ENCODE peak calls at places on chromosome 13, in ten cellular contexts. One of them, this sample, is unnamed.

GRCh38 chr13:24931450-24932217 is 164.3 kb upstream of the PABPC3 start:
- DNase-seq in CD8-positive, alpha-beta memory T cell: no peak
- DNase-seq in upper lobe of right lung: no peak
- DNase-seq in CD8-positive, alpha-beta T cell: no peak
- DNase-seq in PC-9: no peak
- DNase-seq in CD4-positive, CD25-positive, alpha-beta regulatory T cell: no peak
- DNase-seq in heart right ventricle: no peak
- DNase-seq in CD4-positive, alpha-beta T cell: no peak
- DNase-seq in K562: no peak
- DNase-seq in tibial nerve: no peak
- DNase-seq in this sample: no peak

GRCh38 chr13:96968027-96968426 is 26.2 kb downstream of the OXGR1 start:
- DNase-seq in K562: no peak
- DNase-seq in tibial nerve: no peak
- DNase-seq in CD8-positive, alpha-beta memory T cell: no peak
- DNase-seq in heart right ventricle: no peak
- DNase-seq in CD4-positive, alpha-beta T cell: no peak
- DNase-seq in CD4-positive, CD25-positive, alpha-beta regulatory T cell: no peak
- DNase-seq in PC-9: no peak
- DNase-seq in upper lobe of right lung: no peak
- DNase-seq in CD8-positive, alpha-beta T cell: no peak
- DNase-seq in this sample: no peak

GRCh38 chr13:42384265-42384664 is 112.3 kb downstream of the AKAP11 start:
- DNase-seq in PC-9: no peak
- DNase-seq in CD8-positive, alpha-beta T cell: no peak
- DNase-seq in CD4-positive, CD25-positive, alpha-beta regulatory T cell: no peak
- DNase-seq in upper lobe of right lung: no peak
- DNase-seq in CD4-positive, alpha-beta T cell: no peak
- DNase-seq in CD8-positive, alpha-beta memory T cell: no peak
- DNase-seq in heart right ventricle: no peak
- DNase-seq in K562: no peak
- DNase-seq in tibial nerve: no peak
- DNase-seq in this sample: no peak

GRCh38 chr13:22114630-22115311 is 443.9 kb downstream of the FGF9 start:
- DNase-seq in PC-9: no peak
- DNase-seq in CD4-positive, alpha-beta T cell: peak
- DNase-seq in CD4-positive, CD25-positive, alpha-beta regulatory T cell: no peak
- DNase-seq in tibial nerve: no peak
- DNase-seq in CD8-positive, alpha-beta T cell: no peak
- DNase-seq in upper lobe of right lung: no peak
- DNase-seq in CD8-positive, alpha-beta memory T cell: no peak
- DNase-seq in K562: no peak
- DNase-seq in heart right ventricle: no peak
- DNase-seq in this sample: no peak

GRCh38 chr13:29453657-29454056 is 141.8 kb downstream of the SLC7A1 start:
- DNase-seq in K562: no peak
- DNase-seq in CD4-positive, CD25-positive, alpha-beta regulatory T cell: no peak
- DNase-seq in heart right ventricle: no peak
- DNase-seq in CD8-positive, alpha-beta memory T cell: no peak
- DNase-seq in upper lobe of right lung: no peak
- DNase-seq in CD8-positive, alpha-beta T cell: no peak
- DNase-seq in tibial nerve: no peak
- DNase-seq in CD4-positive, alpha-beta T cell: no peak
- DNase-seq in PC-9: no peak
- DNase-seq in this sample: no peak

GRCh38 chr13:71320452-71320851 is 546.6 kb downstream of the DACH1 start:
- DNase-seq in heart right ventricle: no peak
- DNase-seq in CD4-positive, alpha-beta T cell: no peak
- DNase-seq in CD8-positive, alpha-beta memory T cell: no peak
- DNase-seq in K562: peak
- DNase-seq in CD8-positive, alpha-beta T cell: no peak
- DNase-seq in upper lobe of right lung: no peak
- DNase-seq in CD4-positive, CD25-positive, alpha-beta regulatory T cell: no peak
- DNase-seq in PC-9: no peak
- DNase-seq in tibial nerve: no peak
- DNase-seq in this sample: no peak

GRCh38 chr13:79776538-79776937 is 295.6 kb downstream of the NDFIP2 start:
- DNase-seq in CD8-positive, alpha-beta memory T cell: no peak
- DNase-seq in CD4-positive, CD25-positive, alpha-beta regulatory T cell: no peak
- DNase-seq in heart right ventricle: no peak
- DNase-seq in CD8-positive, alpha-beta T cell: no peak
- DNase-seq in PC-9: no peak
- DNase-seq in tibial nerve: no peak
- DNase-seq in upper lobe of right lung: no peak
- DNase-seq in CD4-positive, alpha-beta T cell: no peak
- DNase-seq in K562: no peak
- DNase-seq in this sample: no peak

GRCh38 chr13:113855012-113855921 is 8.6 kb downstream of the GAS6 start:
- DNase-seq in PC-9: no peak
- DNase-seq in CD4-positive, alpha-beta T cell: no peak
- DNase-seq in tibial nerve: no peak
- DNase-seq in CD4-positive, CD25-positive, alpha-beta regulatory T cell: no peak
- DNase-seq in K562: no peak
- DNase-seq in upper lobe of right lung: no peak
- DNase-seq in CD8-positive, alpha-beta memory T cell: no peak
- DNase-seq in heart right ventricle: no peak
- DNase-seq in CD8-positive, alpha-beta T cell: peak
- DNase-seq in this sample: no peak

GRCh38 chr13:44281252-44282000 is 92.2 kb upstream of the SERP2 start:
- DNase-seq in PC-9: no peak
- DNase-seq in CD4-positive, CD25-positive, alpha-beta regulatory T cell: no peak
- DNase-seq in CD8-positive, alpha-beta T cell: no peak
- DNase-seq in CD4-positive, alpha-beta T cell: no peak
- DNase-seq in upper lobe of right lung: no peak
- DNase-seq in K562: no peak
- DNase-seq in tibial nerve: no peak
- DNase-seq in CD8-positive, alpha-beta memory T cell: no peak
- DNase-seq in heart right ventricle: no peak
- DNase-seq in this sample: no peak

GRCh38 chr13:107851670-107852460 is 363.5 kb downstream of the LIG4 start:
- DNase-seq in heart right ventricle: no peak
- DNase-seq in CD4-positive, alpha-beta T cell: no peak
- DNase-seq in PC-9: peak
- DNase-seq in upper lobe of right lung: no peak
- DNase-seq in tibial nerve: no peak
- DNase-seq in CD8-positive, alpha-beta memory T cell: no peak
- DNase-seq in CD4-positive, CD25-positive, alpha-beta regulatory T cell: no peak
- DNase-seq in CD8-positive, alpha-beta T cell: no peak
- DNase-seq in K562: peak
- DNase-seq in this sample: no peak

GRCh38 chr13:63680704-63681103 is 2265.1 kb upstream of the PCDH20 start:
- DNase-seq in upper lobe of right lung: no peak
- DNase-seq in CD4-positive, CD25-positive, alpha-beta regulatory T cell: no peak
- DNase-seq in CD4-positive, alpha-beta T cell: no peak
- DNase-seq in CD8-positive, alpha-beta memory T cell: no peak
- DNase-seq in tibial nerve: no peak
- DNase-seq in K562: no peak
- DNase-seq in heart right ventricle: no peak
- DNase-seq in PC-9: no peak
- DNase-seq in CD8-positive, alpha-beta T cell: no peak
- DNase-seq in this sample: no peak

GRCh38 chr13:40494513-40494912 is 171.9 kb downstream of the FOXO1 start:
- DNase-seq in CD4-positive, alpha-beta T cell: no peak
- DNase-seq in upper lobe of right lung: no peak
- DNase-seq in tibial nerve: no peak
- DNase-seq in heart right ventricle: no peak
- DNase-seq in CD4-positive, CD25-positive, alpha-beta regulatory T cell: no peak
- DNase-seq in K562: no peak
- DNase-seq in CD8-positive, alpha-beta T cell: no peak
- DNase-seq in CD8-positive, alpha-beta memory T cell: no peak
- DNase-seq in PC-9: no peak
- DNase-seq in this sample: no peak
- H3K27ac ChIP-seq in CD4-positive, alpha-beta T cell: peak
- H3K27ac ChIP-seq in upper lobe of right lung: no peak
- H3K27ac ChIP-seq in tibial nerve: peak
- H3K27ac ChIP-seq in heart right ventricle: no peak
- H3K27ac ChIP-seq in CD4-positive, CD25-positive, alpha-beta regulatory T cell: peak
- H3K27ac ChIP-seq in K562: no peak
- H3K27ac ChIP-seq in CD8-positive, alpha-beta T cell: peak
- H3K27ac ChIP-seq in CD8-positive, alpha-beta memory T cell: no peak
- H3K27ac ChIP-seq in PC-9: no peak
- H3K27ac ChIP-seq in this sample: no peak

DNA sequence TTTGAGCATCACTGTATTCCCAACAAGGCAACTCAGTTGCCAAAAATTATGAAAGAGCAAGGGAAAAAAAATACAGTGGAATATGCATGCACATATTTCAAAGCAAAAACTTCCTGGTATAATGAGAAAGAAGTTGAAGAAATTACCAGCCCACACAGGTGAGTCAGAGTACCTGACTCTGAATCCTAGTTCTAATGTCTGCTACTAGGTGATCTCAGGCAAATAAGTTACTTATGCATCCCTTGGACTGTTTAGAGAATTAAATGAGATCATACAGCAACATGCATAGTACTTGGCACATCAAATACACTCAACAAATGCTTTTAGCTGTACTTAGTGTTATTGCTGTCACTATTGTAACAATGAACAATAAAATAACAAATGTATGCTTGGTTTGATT is 144.9 kb downstream of the MIPEP start:
- DNase-seq in CD4-positive, CD25-positive, alpha-beta regulatory T cell: no peak
- DNase-seq in PC-9: no peak
- DNase-seq in CD8-positive, alpha-beta memory T cell: no peak
- DNase-seq in CD8-positive, alpha-beta T cell: no peak
- DNase-seq in tibial nerve: no peak
- DNase-seq in upper lobe of right lung: no peak
- DNase-seq in K562: no peak
- DNase-seq in heart right ventricle: no peak
- DNase-seq in CD4-positive, alpha-beta T cell: no peak
- DNase-seq in this sample: no peak
- H3K27ac ChIP-seq in CD4-positive, CD25-positive, alpha-beta regulatory T cell: no peak
- H3K27ac ChIP-seq in PC-9: no peak
- H3K27ac ChIP-seq in CD8-positive, alpha-beta memory T cell: no peak
- H3K27ac ChIP-seq in CD8-positive, alpha-beta T cell: no peak
- H3K27ac ChIP-seq in tibial nerve: no peak
- H3K27ac ChIP-seq in upper lobe of right lung: no peak
- H3K27ac ChIP-seq in K562: no peak
- H3K27ac ChIP-seq in heart right ventricle: no peak
- H3K27ac ChIP-seq in CD4-positive, alpha-beta T cell: no peak
- H3K27ac ChIP-seq in this sample: no peak

DNA sequence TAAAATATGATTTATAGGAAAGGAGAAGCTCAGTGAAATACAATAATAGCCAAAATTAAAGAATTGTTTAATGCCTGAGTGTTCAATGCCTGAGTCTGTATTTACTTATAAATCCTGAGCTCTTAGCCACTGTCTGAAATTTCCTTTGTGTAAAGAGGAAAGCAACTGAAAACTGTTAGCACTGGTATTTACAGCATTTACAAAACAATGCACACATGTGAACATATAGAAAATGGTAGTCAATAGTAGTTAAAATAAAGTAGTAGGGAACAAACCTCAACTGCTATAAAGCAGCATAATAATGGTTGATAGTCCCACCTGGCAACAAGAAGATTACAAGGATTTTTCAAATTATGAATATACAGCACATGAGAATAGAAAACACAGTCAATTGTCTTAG is 1137.1 kb upstream of the ATXN8OS start:
- DNase-seq in CD4-positive, alpha-beta T cell: no peak
- DNase-seq in CD8-positive, alpha-beta T cell: no peak
- DNase-seq in CD4-positive, CD25-positive, alpha-beta regulatory T cell: no peak
- DNase-seq in PC-9: no peak
- DNase-seq in upper lobe of right lung: no peak
- DNase-seq in CD8-positive, alpha-beta memory T cell: no peak
- DNase-seq in heart right ventricle: no peak
- DNase-seq in K562: no peak
- DNase-seq in tibial nerve: no peak
- DNase-seq in this sample: no peak
- H3K27ac ChIP-seq in CD4-positive, alpha-beta T cell: no peak
- H3K27ac ChIP-seq in CD8-positive, alpha-beta T cell: no peak
- H3K27ac ChIP-seq in CD4-positive, CD25-positive, alpha-beta regulatory T cell: no peak
- H3K27ac ChIP-seq in PC-9: no peak
- H3K27ac ChIP-seq in upper lobe of right lung: no peak
- H3K27ac ChIP-seq in CD8-positive, alpha-beta memory T cell: no peak
- H3K27ac ChIP-seq in heart right ventricle: no peak
- H3K27ac ChIP-seq in K562: no peak
- H3K27ac ChIP-seq in tibial nerve: no peak
- H3K27ac ChIP-seq in this sample: no peak

GRCh38 chr13:45370922-45371406 is 30.0 kb upstream of the TPT1 start:
- DNase-seq in PC-9: no peak
- DNase-seq in heart right ventricle: peak
- DNase-seq in K562: peak
- DNase-seq in CD8-positive, alpha-beta memory T cell: peak
- DNase-seq in CD8-positive, alpha-beta T cell: peak
- DNase-seq in upper lobe of right lung: peak
- DNase-seq in tibial nerve: peak
- DNase-seq in CD4-positive, CD25-positive, alpha-beta regulatory T cell: peak
- DNase-seq in CD4-positive, alpha-beta T cell: peak
- DNase-seq in this sample: peak
- H3K27ac ChIP-seq in PC-9: no peak
- H3K27ac ChIP-seq in heart right ventricle: no peak
- H3K27ac ChIP-seq in K562: no peak
- H3K27ac ChIP-seq in CD8-positive, alpha-beta memory T cell: no peak
- H3K27ac ChIP-seq in CD8-positive, alpha-beta T cell: no peak
- H3K27ac ChIP-seq in upper lobe of right lung: no peak
- H3K27ac ChIP-seq in tibial nerve: peak
- H3K27ac ChIP-seq in CD4-positive, CD25-positive, alpha-beta regulatory T cell: no peak
- H3K27ac ChIP-seq in CD4-positive, alpha-beta T cell: no peak
- H3K27ac ChIP-seq in this sample: no peak

GRCh38 chr13:49386664-49387063 is 57.2 kb downstream of the CAB39L start:
- DNase-seq in K562: no peak
- DNase-seq in CD4-positive, alpha-beta T cell: no peak
- DNase-seq in PC-9: no peak
- DNase-seq in tibial nerve: no peak
- DNase-seq in CD4-positive, CD25-positive, alpha-beta regulatory T cell: no peak
- DNase-seq in CD8-positive, alpha-beta T cell: no peak
- DNase-seq in upper lobe of right lung: no peak
- DNase-seq in CD8-positive, alpha-beta memory T cell: no peak
- DNase-seq in heart right ventricle: no peak
- DNase-seq in this sample: no peak
- H3K27ac ChIP-seq in K562: no peak
- H3K27ac ChIP-seq in CD4-positive, alpha-beta T cell: no peak
- H3K27ac ChIP-seq in PC-9: no peak
- H3K27ac ChIP-seq in tibial nerve: peak
- H3K27ac ChIP-seq in CD4-positive, CD25-positive, alpha-beta regulatory T cell: no peak
- H3K27ac ChIP-seq in CD8-positive, alpha-beta T cell: no peak
- H3K27ac ChIP-seq in upper lobe of right lung: no peak
- H3K27ac ChIP-seq in CD8-positive, alpha-beta memory T cell: no peak
- H3K27ac ChIP-seq in heart right ventricle: no peak
- H3K27ac ChIP-seq in this sample: no peak

This sample was measured in caudate nucleus.